ENCODE peak calls at places on chromosomes 2 and 18, in six cellular contexts. S is brain microvascular endothelial cell, L is foreskin fibroblast, W is tibial nerve, E is HCT116, H is endothelial cell of umbilical vein. Q is an unnamed sample.

GRCh38 chr18:28541276-28541930 is 364.5 kb upstream of the CDH2 start:
- DNase-seq in S (no peak), L (no peak), W (peak; percentile 20), E (no peak), H (no peak), Q (no peak)

GRCh38 chr18:62732631-62733030 is 17.3 kb downstream of the PHLPP1 start:
- DNase-seq in S (no peak), L (peak; percentile 27), W (no peak), E (no peak), H (no peak), Q (no peak)

GRCh38 chr2:31524592-31524991 is 56.1 kb downstream of the SRD5A2 start:
- DNase-seq in S (no peak), L (no peak), W (no peak), E (no peak), H (no peak), Q (no peak)

GRCh38 chr18:44819944-44820510 is 139.3 kb downstream of the SETBP1 start:
- DNase-seq in S (no peak), L (no peak), W (no peak), E (no peak), H (no peak), Q (no peak)

GRCh38 chr2:72982219-72982618 is 64.9 kb downstream of the EMX1 start:
- DNase-seq in S (no peak), L (no peak), W (no peak), E (no peak), H (no peak), Q (no peak)

GRCh38 chr2:39743170-39743851 is 35.7 kb downstream of the THUMPD2 start:
- DNase-seq in S (peak; percentile 61), L (peak; percentile 67), W (no peak), E (no peak), H (no peak), Q (no peak)

GRCh38 chr2:46298522-46299351 is 1.5 kb downstream of the EPAS1 start:
- DNase-seq in S (no peak), L (peak; percentile 78), W (peak; percentile 41), E (no peak), H (peak; percentile 60), Q (no peak)

GRCh38 chr2:144512421-144513272 is 7.3 kb downstream of the ZEB2 start:
- DNase-seq in S (no peak), L (peak; percentile 54), W (no peak), E (no peak), H (peak; percentile 34), Q (no peak)

GRCh38 chr2:239274391-239275001 is 126.3 kb downstream of the HDAC4 start:
- DNase-seq in S (peak; percentile 81), L (peak; percentile 71), W (peak; percentile 53), E (peak; percentile 58), H (no peak), Q (no peak)

GRCh38 chr2:10286216-10287037 is 16.3 kb upstream of the HPCAL1 start:
- DNase-seq in S (no peak), L (no peak), W (no peak), E (no peak), H (no peak), Q (no peak)

GRCh38 chr2:191866675-191867506 is 20.0 kb upstream of the CAVIN2 start:
- DNase-seq in S (peak; percentile 80), L (peak; percentile 95), W (peak; percentile 34), E (peak; percentile 81), H (peak; percentile 99), Q (no peak)

GRCh38 chr2:230925879-230926765 is 1.1 kb upstream of the GPR55 start:
- DNase-seq in S (no peak), L (no peak), W (no peak), E (no peak), H (no peak), Q (no peak)

GRCh38 chr2:238486123-238486848 is 59.6 kb downstream of the ASB1 start:
- DNase-seq in S (no peak), L (no peak), W (no peak), E (no peak), H (no peak), Q (no peak)

GRCh38 chr2:100470898-100471514 is 724 bp downstream of the NMS start:
- DNase-seq in S (peak; percentile 3), L (peak; percentile 16), W (no peak), E (no peak), H (no peak), Q (no peak)

GRCh38 chr2:27208486-27209050 is 3.3 kb upstream of the ATRAID start:
- DNase-seq in S (no peak), L (no peak), W (no peak), E (no peak), H (no peak), Q (no peak)

GRCh38 chr2:217105733-217106649 is 246.1 kb upstream of the TNP1 start:
- DNase-seq in S (peak; percentile 88), L (peak; percentile 96), W (no peak), E (peak; percentile 80), H (peak; percentile 54), Q (no peak)

GRCh38 chr18:54116541-54117257 is 107.8 kb downstream of the MBD2 start:
- DNase-seq in S (no peak), L (peak; percentile 34), W (no peak), E (no peak), H (no peak), Q (no peak)

GRCh38 chr2:231617059-231617926 is 24.6 kb downstream of the TEX44 start:
- DNase-seq in S (no peak), L (no peak), W (no peak), E (no peak), H (no peak), Q (no peak)

GRCh38 chr18:28127228-28127627 is 49.7 kb downstream of the CDH2 start:
- DNase-seq in S (no peak), L (no peak), W (no peak), E (no peak), H (no peak), Q (no peak)

GRCh38 chr2:127422631-127423475 is 4.6 kb downstream of the PROC start:
- DNase-seq in S (no peak), L (no peak), W (no peak), E (no peak), H (peak; percentile 11), Q (no peak)

GRCh38 chr18:59672125-59672769 is 25.0 kb downstream of the CCBE1 start:
- DNase-seq in S (no peak), L (peak; percentile 53), W (no peak), E (no peak), H (no peak), Q (no peak)

GRCh38 chr2:78260861-78261260 is 738.7 kb upstream of the LRRTM4 start:
- DNase-seq in S (no peak), L (no peak), W (no peak), E (no peak), H (no peak), Q (no peak)

GRCh38 chr2:109555346-109555900 is 58.3 kb downstream of the SEPTIN10 start:
- DNase-seq in S (no peak), L (peak; percentile 80), W (no peak), E (no peak), H (no peak), Q (no peak)

GRCh38 chr2:202442882-202443281 is 66.8 kb downstream of the BMPR2 start:
- DNase-seq in S (no peak), L (no peak), W (no peak), E (no peak), H (no peak), Q (no peak)

GRCh38 chr2:26477911-26478253 is at the start of gene OTOF:
- DNase-seq in S (peak; percentile 37), L (peak; percentile 79), W (peak; percentile 19), E (no peak), H (peak; percentile 30), Q (no peak)

DNA sequence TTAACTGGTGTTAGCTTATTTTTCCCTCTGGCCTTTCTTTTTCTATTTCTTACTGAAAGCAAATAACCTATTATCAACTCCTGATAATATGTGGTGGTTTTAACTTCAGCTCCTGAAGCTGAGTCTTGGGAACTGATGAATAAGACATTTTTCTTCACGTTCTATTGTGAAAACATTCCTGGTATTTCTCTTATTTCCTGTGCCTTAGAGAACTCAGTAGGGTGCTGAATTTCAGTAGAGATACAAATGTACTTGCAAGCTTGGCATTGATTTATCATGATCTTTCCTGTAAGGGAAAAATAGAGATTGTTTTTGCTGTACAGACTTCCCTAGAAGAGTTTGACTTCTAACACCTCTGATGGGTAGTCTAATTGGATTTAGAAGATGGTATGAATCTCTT is 52.8 kb upstream of the DCC start:
- DNase-seq in S (no peak), L (peak; percentile 0), W (no peak), E (no peak), H (no peak), Q (no peak)
- TF ChIP-seq CTCF in S (no peak), L (no peak), W (no peak), E (no peak), H (no peak), Q (no peak)

DNA sequence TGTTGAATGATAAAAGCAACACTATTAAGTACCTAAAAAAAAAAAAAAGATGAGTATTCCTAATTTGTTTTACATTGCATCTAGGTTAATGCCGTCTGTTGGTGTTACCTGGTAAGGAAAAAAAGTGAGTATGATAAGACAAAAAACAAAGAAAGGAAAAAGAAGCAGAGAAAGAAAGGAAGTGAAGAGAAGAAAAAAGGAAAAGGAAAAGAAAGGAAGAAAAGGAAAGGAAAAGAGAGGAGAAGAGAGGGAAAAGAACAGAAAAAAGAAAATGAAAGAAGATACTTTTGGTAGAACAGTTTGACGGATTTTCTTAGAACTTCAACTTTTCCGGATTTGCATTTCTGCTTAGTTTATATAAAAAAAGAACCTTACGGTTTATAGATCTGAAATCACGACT is 387.9 kb downstream of the METTL4 start:
- DNase-seq in S (no peak), L (no peak), W (no peak), E (no peak), H (no peak), Q (no peak)
- H3K4me3 ChIP-seq in S (no peak overlapping the region), L (no peak overlapping the region), W (no peak overlapping the region), E (no peak overlapping the region), H (no peak overlapping the region), Q (no peak overlapping the region)

DNA sequence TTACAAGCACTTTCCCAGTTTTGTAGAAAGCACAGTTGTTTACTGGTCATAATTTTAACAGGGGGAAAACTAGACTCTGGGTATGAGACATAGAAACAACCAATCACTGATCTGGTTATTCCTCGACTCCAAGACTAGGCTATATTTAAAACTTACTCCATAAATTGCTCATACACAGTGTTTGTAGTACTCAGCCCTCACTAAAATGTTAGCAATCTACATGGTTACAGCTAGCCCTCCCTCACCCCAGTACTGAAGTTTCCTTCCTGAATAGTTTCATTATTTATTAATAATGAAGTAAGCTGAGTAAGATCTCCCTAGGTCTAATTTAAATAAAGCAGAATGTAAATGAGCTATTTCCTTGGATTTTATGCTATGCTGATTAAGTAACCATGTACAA is 275.1 kb downstream of the CDH20 start:
- DNase-seq in S (no peak), L (no peak), W (no peak), E (no peak), H (peak; percentile 85), Q (no peak)
- TF ChIP-seq CTCF in S (no peak), L (no peak), W (no peak), E (no peak), H (no peak), Q (no peak)

DNA sequence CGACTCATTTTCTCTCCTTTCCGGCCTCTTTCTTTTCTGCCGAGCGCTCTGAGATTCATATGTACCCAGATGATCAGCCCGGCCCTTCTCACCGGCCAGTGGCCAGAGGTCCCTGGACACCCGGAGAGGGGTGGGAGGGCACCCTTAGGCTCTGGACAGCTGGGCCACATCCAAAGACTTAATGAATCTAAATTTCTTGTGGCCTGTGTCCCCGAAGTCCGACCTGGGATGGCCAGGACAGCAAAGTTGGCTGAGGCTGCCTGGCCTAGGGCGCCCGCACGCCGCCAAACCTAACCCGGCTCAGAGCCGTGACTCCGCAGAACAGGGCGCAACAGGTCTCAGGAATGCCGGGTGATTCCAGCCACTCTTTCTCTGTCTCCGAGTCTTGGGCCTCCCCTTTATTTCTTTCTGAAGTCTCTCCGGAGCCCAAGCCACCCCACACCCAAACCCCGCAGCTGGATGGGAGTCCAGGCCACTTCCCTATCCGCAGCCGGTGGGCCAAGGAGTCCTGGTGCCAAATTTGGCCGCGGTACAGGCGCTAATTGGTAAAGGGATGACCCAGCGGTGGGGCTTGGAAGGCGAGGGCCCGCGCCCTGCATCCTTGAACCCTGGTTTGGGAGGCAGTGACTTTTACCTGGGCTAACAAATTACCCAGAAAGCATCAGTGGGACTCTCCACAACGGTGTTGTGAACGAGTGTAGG is 2.6 kb upstream of the PAX3 start:
- DNase-seq in S (no peak), L (no peak), W (no peak), E (no peak), H (no peak), Q (no peak)
- H3K4me3 ChIP-seq in S (no peak overlapping the region), L (no peak overlapping the region), W (no peak overlapping the region), E (no peak overlapping the region), H (no peak overlapping the region), Q (no peak overlapping the region)

Q was measured in LNCaP clone FGC.